ENCODE peak calls at places on chromosomes 2 and 18, in eight cellular contexts. E is heart right ventricle, Z is left lung, P is tibial artery, K is Calu3, D is fibroblast of villous mesenchyme, T is glutamatergic neuron, Y is epithelial cell of esophagus. C is an unnamed sample.

GRCh38 chr2:176283268-176283667 is 14.0 kb downstream of the MTX2 start:
- DNase-seq in E (no peak), Z (no peak), P (no peak), K (no peak), D (no peak), T (no peak), Y (peak; percentile 14), C (no peak)

GRCh38 chr2:108916397-108917077 is 72.5 kb downstream of the EDAR start:
- DNase-seq in E (no peak), Z (no peak), P (no peak), K (no peak), D (no peak), T (no peak), Y (no peak), C (no peak)

GRCh38 chr2:240224676-240225075 is 84.2 kb upstream of the OTOS start:
- DNase-seq in E (peak; percentile 1), Z (no peak), P (no peak), K (no peak), D (peak; percentile 19), T (no peak), Y (peak; percentile 39), C (no peak)

GRCh38 chr2:84807063-84807485 is 73.8 kb downstream of the TRABD2A start:
- DNase-seq in E (no peak), Z (no peak), P (peak; percentile 34), K (peak; percentile 65), D (peak; percentile 99), T (no peak), Y (peak; percentile 81), C (peak; percentile 94)

GRCh38 chr2:10344105-10345066 is 41.7 kb downstream of the HPCAL1 start:
- DNase-seq in E (no peak), Z (no peak), P (no peak), K (no peak), D (peak; percentile 34), T (peak; percentile 69), Y (no peak), C (no peak)

GRCh38 chr2:42184346-42184745 is 15.2 kb downstream of the EML4 start:
- DNase-seq in E (no peak), Z (no peak), P (no peak), K (no peak), D (no peak), T (no peak), Y (no peak), C (no peak)

GRCh38 chr2:212147921-212148513 is 390.6 kb downstream of the ERBB4 start:
- DNase-seq in E (no peak), Z (no peak), P (no peak), K (peak; percentile 20), D (peak; percentile 2), T (no peak), Y (peak; percentile 25), C (no peak)

GRCh38 chr2:215836881-215837280 is 176.5 kb downstream of the MREG start:
- DNase-seq in E (no peak), Z (no peak), P (no peak), K (no peak), D (no peak), T (no peak), Y (no peak), C (no peak)

GRCh38 chr2:180478883-180479282 is 471.8 kb upstream of the CWC22 start:
- DNase-seq in E (no peak), Z (no peak), P (no peak), K (no peak), D (no peak), T (no peak), Y (no peak), C (no peak)

GRCh38 chr2:187618813-187619212 is 64.6 kb upstream of the TFPI start:
- DNase-seq in E (no peak), Z (no peak), P (no peak), K (no peak), D (peak; percentile 3), T (no peak), Y (peak; percentile 15), C (no peak)

GRCh38 chr18:78979058-78979680 is 449 bp upstream of the SALL3 start:
- DNase-seq in E (no peak), Z (peak; percentile 65), P (no peak), K (no peak), D (no peak), T (peak; percentile 56), Y (no peak), C (no peak)

DNA sequence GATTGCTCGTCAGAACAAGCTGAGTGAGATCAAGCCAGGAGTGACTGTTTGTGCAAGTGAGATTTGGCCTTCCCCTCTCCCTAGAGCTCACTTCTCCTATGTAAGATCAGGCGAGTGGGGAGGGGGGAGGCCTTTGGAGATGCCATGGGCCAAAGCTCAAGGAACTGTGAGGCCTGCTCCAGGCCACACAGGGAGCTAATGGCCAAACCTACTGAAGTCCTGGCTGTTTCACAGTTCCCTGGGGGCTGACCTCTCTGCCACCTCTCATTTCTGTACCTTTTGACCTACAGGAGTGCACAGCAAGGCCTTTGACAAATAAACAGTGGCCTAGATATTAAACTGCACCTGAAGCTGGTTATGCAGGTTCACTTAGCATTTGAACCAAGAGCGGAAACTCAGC is 234.9 kb upstream of the NT5C1B start:
- DNase-seq in E (no peak), Z (no peak), P (no peak), K (peak; percentile 12), D (no peak), T (no peak), Y (no peak), C (no peak)
- TF ChIP-seq CTCF in E (no peak), Z (no peak), P (no peak), K (no peak), D (no peak), T (no peak), Y (no peak), C (no peak)

GRCh38 chr2:60406192-60406591 is 147.3 kb downstream of the BCL11A start:
- DNase-seq in E (no peak), Z (no peak), P (no peak), K (no peak), D (peak; percentile 11), T (no peak), Y (no peak), C (no peak)
- TF ChIP-seq CTCF in E (no peak), Z (no peak), P (no peak), K (no peak), D (no peak), T (no peak), Y (no peak), C (no peak)

DNA sequence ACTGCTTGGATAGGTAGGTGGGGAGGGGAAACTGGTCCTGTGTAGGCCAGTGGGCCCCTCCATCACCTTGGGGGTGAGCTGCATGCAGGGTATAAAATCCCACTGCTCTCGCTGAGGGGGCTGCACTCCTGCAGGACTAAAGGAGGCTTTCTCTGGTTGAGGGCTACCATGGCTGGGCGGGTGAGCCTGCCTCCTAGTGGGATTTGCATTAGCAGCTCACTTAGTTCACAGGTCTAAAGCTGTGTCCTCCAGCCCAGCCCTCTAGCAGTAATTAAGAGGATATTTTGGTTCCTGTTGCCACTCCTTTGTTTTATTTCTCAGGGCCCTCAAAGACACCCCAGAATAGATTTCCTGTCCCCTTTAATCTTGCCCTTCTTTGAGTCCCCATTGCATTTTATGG is 24.6 kb downstream of the TMEM127 start:
- DNase-seq in E (no peak), Z (no peak), P (no peak), K (no peak), D (no peak), T (no peak), Y (no peak), C (no peak)
- TF ChIP-seq CTCF in E (no peak), Z (no peak), P (no peak), K (no peak), D (no peak), T (no peak), Y (no peak), C (no peak)

DNA sequence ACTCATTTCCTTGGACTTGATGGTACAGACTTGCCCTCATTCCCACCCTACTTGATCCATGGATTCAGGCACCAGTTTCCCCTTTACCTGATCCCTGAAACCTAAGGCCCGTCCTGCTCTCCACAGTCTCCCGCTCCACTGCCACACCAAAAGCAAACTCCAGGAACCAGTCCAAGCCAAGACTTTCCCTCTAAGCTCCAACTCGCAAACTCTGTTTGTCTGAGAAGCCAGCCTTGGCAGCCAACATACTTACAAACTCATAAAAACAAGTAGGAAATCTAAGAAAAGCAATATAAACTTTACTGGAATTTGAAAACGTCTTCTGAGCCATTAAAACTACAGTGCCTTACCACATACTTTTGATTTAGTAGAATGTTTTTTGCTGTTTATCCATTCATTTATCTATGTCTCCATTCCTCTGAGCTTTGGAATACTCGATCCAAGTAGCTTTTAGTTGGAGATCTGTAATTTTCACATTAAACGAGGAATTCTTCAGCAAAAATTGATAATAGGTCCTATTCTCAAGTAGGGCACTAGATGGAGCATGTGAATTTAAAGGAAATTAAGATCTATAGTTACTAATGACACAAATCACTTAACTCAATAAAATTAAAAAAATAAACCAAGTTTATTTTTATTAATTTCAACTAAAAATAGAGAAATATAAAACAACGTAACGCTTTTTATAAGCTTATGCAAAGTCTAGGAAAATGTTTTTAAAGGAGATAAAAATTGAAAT is 199.7 kb downstream of the MYO3B start:
- DNase-seq in E (no peak), Z (no peak), P (peak; percentile 22), K (no peak), D (no peak), T (no peak), Y (no peak), C (no peak)
- TF ChIP-seq CTCF in E (no peak), Z (no peak), P (peak; percentile 4), K (no peak), D (no peak), T (no peak), Y (no peak), C (peak; percentile 16)

DNA sequence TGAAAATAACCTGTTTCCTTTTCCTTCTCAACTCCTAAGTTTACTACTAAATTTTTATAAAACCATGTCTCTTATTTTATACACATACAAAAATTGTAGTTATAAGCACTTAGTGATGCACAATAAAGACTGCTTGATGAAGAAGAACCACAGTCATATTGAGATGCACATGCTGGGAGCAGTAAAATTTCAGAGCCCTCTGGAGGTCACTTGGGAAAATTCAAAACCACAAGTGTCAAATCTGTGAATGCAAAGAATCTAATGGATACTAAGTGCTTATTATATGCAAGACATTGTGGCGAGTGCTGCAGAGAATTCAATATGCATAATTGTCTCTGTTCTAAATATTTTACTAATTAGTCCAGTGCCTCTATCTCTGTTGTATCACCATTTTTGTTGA is 180.5 kb downstream of the VWC2L start:
- DNase-seq in E (no peak), Z (no peak), P (no peak), K (no peak), D (no peak), T (no peak), Y (peak; percentile 15), C (no peak)
- TF ChIP-seq CTCF in E (no peak), Z (no peak), P (no peak), K (no peak), D (no peak), T (peak; percentile 28), Y (peak; percentile 37), C (peak; percentile 16)

DNA sequence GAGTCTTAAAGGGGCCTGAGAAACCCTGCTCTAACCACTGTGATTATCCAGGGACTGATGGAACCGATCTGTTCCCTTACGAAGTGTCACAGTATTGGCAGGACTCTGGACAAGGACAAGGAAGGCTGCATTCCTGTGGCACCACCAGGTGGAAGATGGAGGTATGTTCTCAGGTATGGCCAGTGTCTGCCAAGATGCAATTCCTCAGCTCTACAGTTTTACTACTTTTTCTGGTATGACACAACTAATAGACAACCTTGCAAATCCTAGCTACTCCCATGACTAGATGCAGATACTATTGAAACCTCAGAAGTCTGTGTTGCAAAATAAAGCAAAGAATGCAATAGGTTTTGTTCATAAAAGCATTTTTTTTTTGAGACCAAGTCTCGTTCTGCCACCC is 14.6 kb downstream of the RAB31 start:
- DNase-seq in E (no peak), Z (no peak), P (no peak), K (peak; percentile 72), D (peak; percentile 28), T (no peak), Y (peak; percentile 79), C (no peak)
- TF ChIP-seq CTCF in E (no peak), Z (peak; percentile 11), P (no peak), K (peak; percentile 56), D (no peak), T (no peak), Y (peak; percentile 94), C (no peak)